ENCODE peak calls at places on chromosomes 12 and 14, in five cellular contexts. One of them, this sample, is unnamed.

GRCh38 chr14:24139272-24139934 is 2.0 kb downstream of the EMC9 start:
- DNase-seq in HepG2: peak
- DNase-seq in HCT116: no peak
- DNase-seq in H1: no peak
- DNase-seq in GM12878: no peak
- DNase-seq in this sample: no peak

GRCh38 chr12:5040368-5040767 is 3.3 kb upstream of the KCNA5 start:
- DNase-seq in HepG2: no peak
- DNase-seq in HCT116: no peak
- DNase-seq in H1: no peak
- DNase-seq in GM12878: no peak
- DNase-seq in this sample: no peak

GRCh38 chr12:64610660-64611429 is 550 bp downstream of the RASSF3 start:
- DNase-seq in HepG2: peak
- DNase-seq in HCT116: no peak
- DNase-seq in H1: no peak
- DNase-seq in GM12878: no peak
- DNase-seq in this sample: peak

GRCh38 chr14:73723799-73724621 is 9.8 kb upstream of the PNMA1 start:
- DNase-seq in HepG2: no peak
- DNase-seq in HCT116: no peak
- DNase-seq in H1: no peak
- DNase-seq in GM12878: no peak
- DNase-seq in this sample: no peak

GRCh38 chr14:67675219-67675582 is 769 bp upstream of the VTI1B start:
- DNase-seq in HepG2: no peak
- DNase-seq in HCT116: no peak
- DNase-seq in H1: no peak
- DNase-seq in GM12878: no peak
- DNase-seq in this sample: peak

GRCh38 chr12:67705394-67706370 is 57.1 kb downstream of the DYRK2 start:
- DNase-seq in HepG2: no peak
- DNase-seq in HCT116: no peak
- DNase-seq in H1: no peak
- DNase-seq in GM12878: no peak
- DNase-seq in this sample: no peak

GRCh38 chr12:75345531-75345930 is 11.1 kb downstream of the GLIPR1L1 start:
- DNase-seq in HepG2: no peak
- DNase-seq in HCT116: peak
- DNase-seq in H1: no peak
- DNase-seq in GM12878: no peak
- DNase-seq in this sample: no peak

GRCh38 chr14:67270354-67270753 is 29.1 kb downstream of the PALS1 start:
- DNase-seq in HepG2: no peak
- DNase-seq in HCT116: no peak
- DNase-seq in H1: no peak
- DNase-seq in GM12878: no peak
- DNase-seq in this sample: no peak

GRCh38 chr12:67721216-67721615 is 72.7 kb downstream of the DYRK2 start:
- DNase-seq in HepG2: no peak
- DNase-seq in HCT116: no peak
- DNase-seq in H1: no peak
- DNase-seq in GM12878: no peak
- DNase-seq in this sample: no peak

GRCh38 chr14:105314287-105315185 is at the start of gene PACS2:
- DNase-seq in HepG2: peak
- DNase-seq in HCT116: peak
- DNase-seq in H1: peak
- DNase-seq in GM12878: no peak
- DNase-seq in this sample: peak

GRCh38 chr12:11652351-11653040 is 3.0 kb downstream of the ETV6 start:
- DNase-seq in HepG2: no peak
- DNase-seq in HCT116: no peak
- DNase-seq in H1: no peak
- DNase-seq in GM12878: peak
- DNase-seq in this sample: peak

GRCh38 chr12:116890330-116890729 is 9.1 kb upstream of the HRK start:
- DNase-seq in HepG2: no peak
- DNase-seq in HCT116: no peak
- DNase-seq in H1: no peak
- DNase-seq in GM12878: no peak
- DNase-seq in this sample: no peak
- TF ChIP-seq CEBPB in HepG2: no peak
- TF ChIP-seq CEBPB in HCT116: no peak
- TF ChIP-seq CEBPB in H1: no peak
- TF ChIP-seq CEBPB in GM12878: no peak
- TF ChIP-seq CEBPB in this sample: no peak

DNA sequence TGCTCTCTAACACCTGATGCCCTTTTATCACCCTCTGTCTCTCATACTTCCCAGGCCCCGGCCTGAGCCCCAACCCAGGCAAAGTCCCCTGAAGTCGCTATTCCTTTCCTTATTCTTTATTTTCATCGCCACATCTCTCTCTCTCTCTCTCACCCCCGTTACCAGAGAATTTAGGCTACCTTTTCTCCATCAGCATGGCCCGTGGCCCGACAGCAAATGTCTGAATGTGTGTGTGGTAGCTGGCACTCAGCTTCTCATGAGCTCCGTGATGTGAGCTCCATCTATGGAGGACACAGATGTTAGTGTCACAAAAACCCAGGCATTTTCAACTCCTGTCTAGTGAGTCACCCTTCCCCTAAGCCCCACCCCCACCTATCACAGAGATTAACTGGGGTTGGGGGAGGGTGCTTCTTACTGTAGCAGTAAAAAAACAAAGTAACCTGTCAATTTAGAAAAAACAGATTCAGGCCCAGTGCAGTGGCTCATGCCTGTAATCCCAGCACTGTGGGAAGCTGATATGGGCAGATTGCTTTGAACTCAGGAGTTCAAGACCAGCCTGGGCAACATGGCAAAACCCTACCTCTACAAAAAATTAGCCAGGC is 53.8 kb downstream of the VCPKMT start:
- DNase-seq in HepG2: peak
- DNase-seq in HCT116: peak
- DNase-seq in H1: no peak
- DNase-seq in GM12878: peak
- DNase-seq in this sample: peak
- TF ChIP-seq SP1 in HepG2: no peak
- TF ChIP-seq SP1 in HCT116: peak
- TF ChIP-seq SP1 in H1: peak
- TF ChIP-seq SP1 in GM12878: peak
- TF ChIP-seq SP1 in this sample: no peak

DNA sequence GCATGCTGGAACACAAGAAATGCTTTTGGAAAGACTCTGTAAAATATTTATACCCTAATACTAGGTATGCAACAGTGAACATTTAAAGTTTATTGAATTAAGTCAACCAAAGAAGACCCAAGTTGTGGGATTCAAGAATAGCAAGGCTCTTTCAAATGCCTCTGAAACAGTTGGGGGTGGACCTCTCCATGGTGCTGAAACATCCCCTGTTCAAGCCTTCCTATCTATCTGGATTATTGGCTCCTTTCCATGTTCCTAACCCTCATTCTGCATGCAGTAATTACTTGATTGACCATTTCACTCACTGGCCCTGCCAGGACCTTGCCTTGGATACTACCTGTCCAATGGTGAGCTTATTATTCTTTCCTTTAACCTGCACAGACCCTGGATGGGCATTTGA is 349.7 kb downstream of the NRXN3 start:
- DNase-seq in HepG2: peak
- DNase-seq in HCT116: no peak
- DNase-seq in H1: peak
- DNase-seq in GM12878: no peak
- DNase-seq in this sample: peak
- TF ChIP-seq CEBPB in HepG2: no peak
- TF ChIP-seq CEBPB in HCT116: no peak
- TF ChIP-seq CEBPB in H1: no peak
- TF ChIP-seq CEBPB in GM12878: no peak
- TF ChIP-seq CEBPB in this sample: no peak

GRCh38 chr12:115078334-115078733 is 394.4 kb upstream of the TBX3 start:
- DNase-seq in HepG2: peak
- DNase-seq in HCT116: no peak
- DNase-seq in H1: no peak
- DNase-seq in GM12878: no peak
- DNase-seq in this sample: no peak

GRCh38 chr12:115079760-115080159 is 395.8 kb upstream of the TBX3 start:
- DNase-seq in HepG2: no peak
- DNase-seq in HCT116: no peak
- DNase-seq in H1: no peak
- DNase-seq in GM12878: no peak
- DNase-seq in this sample: no peak

GRCh38 chr12:115075552-115076170 is 391.7 kb upstream of the TBX3 start:
- DNase-seq in HepG2: no peak
- DNase-seq in HCT116: no peak
- DNase-seq in H1: no peak
- DNase-seq in GM12878: no peak
- DNase-seq in this sample: peak

GRCh38 chr12:115078988-115079387 is 395.0 kb upstream of the TBX3 start:
- DNase-seq in HepG2: no peak
- DNase-seq in HCT116: no peak
- DNase-seq in H1: no peak
- DNase-seq in GM12878: no peak
- DNase-seq in this sample: no peak
- TF ChIP-seq SP1 in HepG2: no peak
- TF ChIP-seq SP1 in HCT116: no peak
- TF ChIP-seq SP1 in H1: no peak
- TF ChIP-seq SP1 in GM12878: no peak
- TF ChIP-seq SP1 in this sample: no peak

GRCh38 chr12:59087691-59088090 is 167.4 kb upstream of the LRIG3 start:
- DNase-seq in HepG2: no peak
- DNase-seq in HCT116: no peak
- DNase-seq in H1: no peak
- DNase-seq in GM12878: no peak
- DNase-seq in this sample: no peak

GRCh38 chr12:59085680-59086079 is 165.4 kb upstream of the LRIG3 start:
- DNase-seq in HepG2: no peak
- DNase-seq in HCT116: no peak
- DNase-seq in H1: no peak
- DNase-seq in GM12878: no peak
- DNase-seq in this sample: no peak

GRCh38 chr12:59086124-59086523 is 165.8 kb upstream of the LRIG3 start:
- DNase-seq in HepG2: no peak
- DNase-seq in HCT116: no peak
- DNase-seq in H1: no peak
- DNase-seq in GM12878: no peak
- DNase-seq in this sample: no peak

GRCh38 chr12:59087077-59087673 is 166.9 kb upstream of the LRIG3 start:
- DNase-seq in HepG2: no peak
- DNase-seq in HCT116: peak
- DNase-seq in H1: no peak
- DNase-seq in GM12878: no peak
- DNase-seq in this sample: no peak

DNA sequence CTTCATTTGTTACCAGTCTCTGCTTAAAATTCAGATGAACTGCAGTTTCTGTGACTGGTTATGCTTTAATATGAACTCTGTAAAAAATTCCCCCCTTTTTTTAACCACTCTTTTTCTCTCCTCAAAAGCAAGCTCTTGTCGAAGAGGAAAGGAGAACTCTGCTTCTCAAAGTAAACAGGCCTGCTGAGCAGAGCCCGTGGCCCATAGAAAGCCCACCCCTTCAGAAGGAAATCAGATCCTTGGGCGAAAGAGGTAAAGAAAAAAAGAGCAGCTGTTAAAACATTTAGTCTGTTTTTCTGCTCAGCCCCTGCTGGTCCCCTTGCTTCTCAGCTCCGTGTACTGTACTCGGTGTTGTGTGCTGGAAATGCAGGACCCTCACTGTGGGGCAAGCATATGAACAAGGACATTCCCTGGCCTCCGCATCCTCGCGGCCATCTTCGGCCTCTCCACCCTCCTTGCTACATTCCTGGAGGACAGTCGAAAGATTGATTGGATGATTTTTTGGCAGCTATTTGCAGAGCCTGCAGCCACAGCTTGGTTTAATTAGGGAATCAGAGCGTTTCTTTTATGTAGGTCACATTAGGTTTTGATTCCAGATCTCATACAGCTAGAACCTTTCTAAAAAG is 164.6 kb upstream of the LRIG3 start:
- DNase-seq in HepG2: no peak
- DNase-seq in HCT116: no peak
- DNase-seq in H1: no peak
- DNase-seq in GM12878: no peak
- DNase-seq in this sample: no peak
- TF ChIP-seq CEBPB in HepG2: no peak
- TF ChIP-seq CEBPB in HCT116: no peak
- TF ChIP-seq CEBPB in H1: no peak
- TF ChIP-seq CEBPB in GM12878: no peak
- TF ChIP-seq CEBPB in this sample: no peak

DNA sequence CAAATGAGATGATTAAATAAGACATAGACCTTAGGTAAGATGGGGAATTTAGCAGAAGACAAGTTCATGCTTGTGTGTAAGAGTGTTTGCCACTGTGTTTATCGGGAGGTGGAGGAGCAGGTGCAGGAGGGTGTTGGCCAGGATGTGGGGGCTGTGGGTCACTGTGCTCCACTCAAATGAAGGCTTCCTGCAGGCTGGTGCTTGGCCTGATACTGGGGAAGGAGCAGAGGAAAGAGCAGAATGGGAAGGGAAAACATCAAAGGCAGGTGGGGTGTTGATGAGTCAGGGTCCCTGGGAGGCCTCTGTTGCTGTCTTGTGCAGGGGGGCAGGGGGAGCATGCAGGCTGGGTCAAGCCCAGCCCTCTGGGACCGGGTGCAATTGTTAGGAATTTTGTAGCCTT is 126.5 kb downstream of the TSPAN9 start:
- DNase-seq in HepG2: no peak
- DNase-seq in HCT116: no peak
- DNase-seq in H1: no peak
- DNase-seq in GM12878: no peak
- DNase-seq in this sample: no peak
- TF ChIP-seq SP1 in HepG2: no peak
- TF ChIP-seq SP1 in HCT116: no peak
- TF ChIP-seq SP1 in H1: no peak
- TF ChIP-seq SP1 in GM12878: no peak
- TF ChIP-seq SP1 in this sample: no peak

GRCh38 chr12:118651487-118651886 is 275.1 kb downstream of the SUDS3 start:
- DNase-seq in HepG2: no peak
- DNase-seq in HCT116: no peak
- DNase-seq in H1: no peak
- DNase-seq in GM12878: no peak
- DNase-seq in this sample: no peak
- TF ChIP-seq CEBPB in HepG2: no peak
- TF ChIP-seq CEBPB in HCT116: no peak
- TF ChIP-seq CEBPB in H1: no peak
- TF ChIP-seq CEBPB in GM12878: no peak
- TF ChIP-seq CEBPB in this sample: no peak

GRCh38 chr14:59126714-59127436 is 61.6 kb upstream of the DAAM1 start:
- DNase-seq in HepG2: peak
- DNase-seq in HCT116: peak
- DNase-seq in H1: no peak
- DNase-seq in GM12878: no peak
- DNase-seq in this sample: peak
- TF ChIP-seq SP1 in HepG2: no peak
- TF ChIP-seq SP1 in HCT116: no peak
- TF ChIP-seq SP1 in H1: no peak
- TF ChIP-seq SP1 in GM12878: no peak
- TF ChIP-seq SP1 in this sample: no peak